ENCODE peak calls at places on chromosomes 5 and 9, in four cellular contexts. One of them, this sample, is unnamed. For H3K4me1, the result is how much of the 10 kb centered on the place peaks cover.

GRCh38 chr9:27165670-27166069 is 56.6 kb downstream of the TEK start:
- DNase-seq in foreskin keratinocyte: no peak
- DNase-seq in upper lobe of right lung: no peak
- DNase-seq in left lung: no peak
- DNase-seq in this sample: no peak

GRCh38 chr5:9382511-9382910 is 163.4 kb downstream of the SEMA5A start:
- DNase-seq in foreskin keratinocyte: no peak
- DNase-seq in upper lobe of right lung: no peak
- DNase-seq in left lung: no peak
- DNase-seq in this sample: no peak

GRCh38 chr9:118991366-118992285 is 377.6 kb downstream of the BRINP1 start:
- DNase-seq in foreskin keratinocyte: no peak
- DNase-seq in upper lobe of right lung: no peak
- DNase-seq in left lung: no peak
- DNase-seq in this sample: no peak

GRCh38 chr9:3888496-3888858 is 362.7 kb upstream of the RFX3 start:
- DNase-seq in foreskin keratinocyte: no peak
- DNase-seq in upper lobe of right lung: no peak
- DNase-seq in left lung: no peak
- DNase-seq in this sample: no peak

GRCh38 chr5:96017951-96018350 is 56.3 kb upstream of the ELL2 start:
- DNase-seq in foreskin keratinocyte: no peak
- DNase-seq in upper lobe of right lung: no peak
- DNase-seq in left lung: no peak
- DNase-seq in this sample: no peak

GRCh38 chr9:92501671-92502393 is 19.5 kb upstream of the ASPN start:
- DNase-seq in foreskin keratinocyte: no peak
- DNase-seq in upper lobe of right lung: no peak
- DNase-seq in left lung: no peak
- DNase-seq in this sample: no peak

GRCh38 chr5:136087961-136088871 is 44.4 kb upstream of the SMAD5 start:
- DNase-seq in foreskin keratinocyte: no peak
- DNase-seq in upper lobe of right lung: peak
- DNase-seq in left lung: peak
- DNase-seq in this sample: no peak

GRCh38 chr5:94524841-94525697 is 93.3 kb downstream of the KIAA0825 start:
- DNase-seq in foreskin keratinocyte: no peak
- DNase-seq in upper lobe of right lung: no peak
- DNase-seq in left lung: no peak
- DNase-seq in this sample: no peak

GRCh38 chr9:122370869-122371467 is at the start of gene PTGS1:
- DNase-seq in foreskin keratinocyte: no peak
- DNase-seq in upper lobe of right lung: peak
- DNase-seq in left lung: peak
- DNase-seq in this sample: no peak

GRCh38 chr5:61366841-61367240 is 34.8 kb downstream of the ZSWIM6 start:
- DNase-seq in foreskin keratinocyte: no peak
- DNase-seq in upper lobe of right lung: no peak
- DNase-seq in left lung: no peak
- DNase-seq in this sample: no peak

GRCh38 chr9:101317735-101318134 is 67.1 kb downstream of the BAAT start:
- DNase-seq in foreskin keratinocyte: no peak
- DNase-seq in upper lobe of right lung: no peak
- DNase-seq in left lung: no peak
- DNase-seq in this sample: no peak

GRCh38 chr5:73419414-73420390 is 28.9 kb downstream of the FOXD1 start:
- DNase-seq in foreskin keratinocyte: no peak
- DNase-seq in upper lobe of right lung: no peak
- DNase-seq in left lung: no peak
- DNase-seq in this sample: no peak

GRCh38 chr5:22850981-22851380 is 2.2 kb downstream of the CDH12 start:
- DNase-seq in foreskin keratinocyte: no peak
- DNase-seq in upper lobe of right lung: no peak
- DNase-seq in left lung: no peak
- DNase-seq in this sample: no peak

DNA sequence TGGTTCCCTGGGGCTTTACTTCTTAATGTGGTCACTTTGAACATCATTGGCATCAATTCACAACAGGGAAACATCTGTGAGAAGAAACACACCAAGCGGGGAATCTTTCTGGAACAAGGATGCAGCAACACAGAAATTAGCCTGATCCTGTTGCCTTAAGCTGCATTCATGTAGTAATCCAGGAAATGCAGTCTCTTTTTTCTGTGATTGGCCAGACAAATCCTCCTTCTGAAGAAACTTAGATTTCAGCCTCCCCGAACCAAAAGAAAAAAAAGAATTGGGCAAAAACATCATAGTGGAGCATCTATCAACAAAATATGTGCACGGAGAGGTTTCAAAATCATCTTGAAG is 7.2 kb upstream of the XPA start:
- DNase-seq in foreskin keratinocyte: no peak
- DNase-seq in upper lobe of right lung: no peak
- DNase-seq in left lung: no peak
- DNase-seq in this sample: no peak
- H3K4me1 ChIP-seq in foreskin keratinocyte: under half
- H3K4me1 ChIP-seq in upper lobe of right lung: under half
- H3K4me1 ChIP-seq in left lung: under half
- H3K4me1 ChIP-seq in this sample: under half

DNA sequence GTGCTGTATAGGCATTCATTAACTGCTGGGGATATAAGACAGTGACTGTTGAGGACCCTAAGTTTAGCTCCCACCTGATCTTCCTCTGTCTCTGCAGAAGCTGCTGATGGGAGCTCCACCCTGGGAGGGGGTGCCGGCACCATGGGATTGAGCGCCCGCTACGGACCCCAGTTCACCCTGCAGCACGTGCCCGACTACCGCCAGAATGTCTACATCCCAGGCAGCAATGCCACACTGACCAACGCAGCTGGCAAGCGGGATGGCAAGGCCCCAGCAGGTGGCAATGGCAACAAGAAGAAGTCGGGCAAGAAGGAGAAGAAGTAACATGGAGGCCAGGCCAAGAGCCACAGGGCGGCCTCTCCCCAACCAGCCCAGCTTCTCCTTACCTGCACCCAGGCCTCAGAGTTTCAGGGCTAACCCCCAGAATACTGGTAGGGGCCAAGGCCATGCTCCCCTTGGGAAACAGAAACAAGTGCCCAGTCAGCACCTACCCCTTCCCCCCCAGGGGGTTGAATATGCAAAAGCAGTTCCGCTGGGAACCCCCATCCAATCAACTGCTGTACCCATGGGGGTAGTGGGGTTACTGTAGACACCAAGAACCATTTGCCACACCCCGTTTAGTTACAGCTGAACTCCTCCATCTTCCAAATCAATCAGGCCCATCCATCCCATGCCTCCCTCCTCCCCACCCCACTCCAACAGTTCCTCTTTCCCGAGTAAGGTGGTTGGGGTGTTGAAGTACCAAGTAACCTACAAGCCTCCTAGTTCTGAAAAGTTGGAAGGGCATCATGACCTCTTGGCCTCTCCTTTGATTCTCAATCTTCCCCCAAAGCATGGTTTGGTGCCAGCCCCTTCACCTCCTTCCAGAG is 22.2 kb downstream of the PCDHGC5 start:
- DNase-seq in foreskin keratinocyte: no peak
- DNase-seq in upper lobe of right lung: no peak
- DNase-seq in left lung: no peak
- DNase-seq in this sample: no peak
- H3K4me1 ChIP-seq in foreskin keratinocyte: under half
- H3K4me1 ChIP-seq in upper lobe of right lung: under half
- H3K4me1 ChIP-seq in left lung: under half
- H3K4me1 ChIP-seq in this sample: under half

GRCh38 chr5:4116834-4117233 is 521.2 kb downstream of the IRX1 start:
- DNase-seq in foreskin keratinocyte: peak
- DNase-seq in upper lobe of right lung: no peak
- DNase-seq in left lung: no peak
- DNase-seq in this sample: no peak

GRCh38 chr5:4113426-4113825 is 517.8 kb downstream of the IRX1 start:
- DNase-seq in foreskin keratinocyte: no peak
- DNase-seq in upper lobe of right lung: no peak
- DNase-seq in left lung: no peak
- DNase-seq in this sample: no peak

GRCh38 chr5:4108690-4109089 is 513.1 kb downstream of the IRX1 start:
- DNase-seq in foreskin keratinocyte: no peak
- DNase-seq in upper lobe of right lung: no peak
- DNase-seq in left lung: no peak
- DNase-seq in this sample: no peak

DNA sequence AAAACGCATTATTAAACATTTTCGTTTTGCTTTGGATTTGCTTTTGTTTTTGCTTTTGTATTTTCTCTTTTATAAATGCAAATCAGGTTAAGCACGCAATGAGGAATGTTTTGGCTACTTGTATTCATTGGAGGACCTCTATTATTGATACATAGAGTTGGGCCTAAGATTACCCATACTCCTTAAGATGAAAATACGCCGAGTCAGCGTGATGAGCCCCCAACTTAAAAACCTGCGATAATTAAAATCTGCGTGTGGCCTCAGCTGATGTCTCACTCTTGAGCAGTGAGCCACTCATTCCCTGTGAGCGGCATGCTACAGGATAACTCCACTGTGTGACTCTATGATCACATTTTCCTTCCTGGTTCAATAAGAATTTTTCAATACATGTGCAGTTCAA is 518.3 kb downstream of the IRX1 start:
- DNase-seq in foreskin keratinocyte: no peak
- DNase-seq in upper lobe of right lung: no peak
- DNase-seq in left lung: no peak
- DNase-seq in this sample: no peak
- H3K4me1 ChIP-seq in foreskin keratinocyte: under half
- H3K4me1 ChIP-seq in upper lobe of right lung: under half
- H3K4me1 ChIP-seq in left lung: under half
- H3K4me1 ChIP-seq in this sample: under half

GRCh38 chr5:42807722-42808447 is 3.8 kb downstream of the SELENOP start:
- DNase-seq in foreskin keratinocyte: no peak
- DNase-seq in upper lobe of right lung: no peak
- DNase-seq in left lung: no peak
- DNase-seq in this sample: no peak
- H3K4me1 ChIP-seq in foreskin keratinocyte: under half
- H3K4me1 ChIP-seq in upper lobe of right lung: under half
- H3K4me1 ChIP-seq in left lung: under half
- H3K4me1 ChIP-seq in this sample: under half

DNA sequence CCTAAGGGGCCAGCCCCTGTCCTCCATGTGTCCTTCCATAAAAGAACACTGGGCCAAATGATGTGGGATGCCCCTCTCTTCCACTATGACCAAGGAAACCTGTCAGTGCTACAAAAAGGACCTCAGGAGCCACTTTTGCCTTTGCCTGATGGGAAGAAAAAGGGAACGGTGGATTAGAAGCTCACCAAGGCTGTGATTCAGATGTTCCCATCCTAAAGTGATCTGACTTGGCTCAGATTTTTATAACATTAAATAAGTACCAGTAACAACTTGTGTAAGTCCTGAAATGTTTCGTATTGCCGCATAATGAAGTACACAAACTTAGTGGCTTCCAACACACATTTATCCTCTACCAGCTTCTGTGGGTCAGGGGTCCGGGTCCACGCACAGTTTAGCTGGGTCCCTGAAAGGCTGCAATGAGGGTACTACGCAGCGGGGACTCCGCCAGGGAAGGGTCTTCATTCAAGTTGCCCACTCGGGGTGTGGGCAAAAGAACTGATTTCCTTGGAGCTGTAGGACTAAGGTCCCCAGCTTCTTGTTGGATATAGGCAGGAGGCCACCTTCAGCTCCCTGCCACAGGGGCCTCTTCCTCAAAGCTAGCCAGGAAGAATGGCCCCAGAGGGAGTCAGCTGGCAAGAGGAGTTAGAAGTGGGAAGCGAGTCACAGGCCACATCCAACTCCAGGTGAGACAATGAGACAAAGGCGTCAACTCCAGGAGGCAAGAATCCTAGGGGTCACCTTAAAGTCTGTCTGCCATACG is 60.4 kb downstream of the RAPGEF1 start:
- DNase-seq in foreskin keratinocyte: no peak
- DNase-seq in upper lobe of right lung: no peak
- DNase-seq in left lung: no peak
- DNase-seq in this sample: no peak
- H3K4me1 ChIP-seq in foreskin keratinocyte: under half
- H3K4me1 ChIP-seq in upper lobe of right lung: half or more
- H3K4me1 ChIP-seq in left lung: half or more
- H3K4me1 ChIP-seq in this sample: under half

GRCh38 chr9:6415266-6415665 is 2.3 kb downstream of the UHRF2 start:
- DNase-seq in foreskin keratinocyte: no peak
- DNase-seq in upper lobe of right lung: no peak
- DNase-seq in left lung: no peak
- DNase-seq in this sample: no peak
- H3K4me1 ChIP-seq in foreskin keratinocyte: under half
- H3K4me1 ChIP-seq in upper lobe of right lung: under half
- H3K4me1 ChIP-seq in left lung: under half
- H3K4me1 ChIP-seq in this sample: half or more

GRCh38 chr9:133734600-133735414 is 3.3 kb downstream of the SARDH start:
- DNase-seq in foreskin keratinocyte: no peak
- DNase-seq in upper lobe of right lung: peak
- DNase-seq in left lung: no peak
- DNase-seq in this sample: no peak
- H3K4me1 ChIP-seq in foreskin keratinocyte: under half
- H3K4me1 ChIP-seq in upper lobe of right lung: under half
- H3K4me1 ChIP-seq in left lung: under half
- H3K4me1 ChIP-seq in this sample: under half

This sample was measured in esophagus squamous epithelium.